ENCODE peak calls at places on chromosome 2, in six cellular contexts. B, Q, L, W, S and C are unnamed samples.

GRCh38 chr2:158733430-158733755 is 61.7 kb upstream of the DAPL1 start:
- DNase-seq in B (no peak), Q (peak; percentile 18), L (no peak), W (no peak), S (no peak), C (no peak)

GRCh38 chr2:72993147-72993546 is 75.8 kb downstream of the EMX1 start:
- DNase-seq in B (peak; percentile 45), Q (peak; percentile 9), L (no peak), W (no peak), S (peak; percentile 52), C (no peak)

GRCh38 chr2:26970928-26971627 is 641 bp downstream of the MAPRE3 start:
- DNase-seq in B (peak; percentile 24), Q (peak; percentile 34), L (no peak), W (no peak), S (peak; percentile 30), C (no peak)

GRCh38 chr2:5700551-5700950 is 8.4 kb downstream of the SOX11 start:
- DNase-seq in B (no peak), Q (no peak), L (no peak), W (no peak), S (no peak), C (no peak)

GRCh38 chr2:28193552-28194383 is 198.9 kb upstream of the FOSL2 start:
- DNase-seq in B (peak; percentile 40), Q (peak; percentile 33), L (no peak), W (no peak), S (no peak), C (no peak)

GRCh38 chr2:207133862-207134519 is 31.8 kb downstream of the KLF7 start:
- DNase-seq in B (peak; percentile 95), Q (peak; percentile 85), L (no peak), W (peak; percentile 77), S (no peak), C (peak; percentile 80)

GRCh38 chr2:20672191-20672951 is 5.4 kb downstream of the GDF7 start:
- DNase-seq in B (no peak), Q (no peak), L (no peak), W (no peak), S (no peak), C (no peak)

GRCh38 chr2:207939342-207940108 is 85.8 kb downstream of the PLEKHM3 start:
- DNase-seq in B (no peak), Q (no peak), L (no peak), W (no peak), S (peak; percentile 41), C (no peak)

GRCh38 chr2:97005353-97005752 is 19.0 kb upstream of the FAM178B start:
- DNase-seq in B (peak; percentile 6), Q (no peak), L (no peak), W (no peak), S (peak; percentile 14), C (no peak)

GRCh38 chr2:241425368-241425767 is 69.3 kb downstream of the FARP2 start:
- DNase-seq in B (no peak), Q (no peak), L (no peak), W (no peak), S (no peak), C (no peak)

GRCh38 chr2:160309585-160309984 is 109.5 kb upstream of the ITGB6 start:
- DNase-seq in B (peak; percentile 75), Q (peak; percentile 57), L (no peak), W (no peak), S (no peak), C (peak; percentile 62)

GRCh38 chr2:173400760-173401159 is 46.1 kb downstream of the CDCA7 start:
- DNase-seq in B (peak; percentile 9), Q (no peak), L (no peak), W (no peak), S (peak; percentile 46), C (no peak)

GRCh38 chr2:140210963-140211362 is 1430.8 kb upstream of the NXPH2 start:
- DNase-seq in B (no peak), Q (no peak), L (no peak), W (no peak), S (no peak), C (no peak)

GRCh38 chr2:236705295-236706114 is 135.9 kb downstream of the ACKR3 start:
- DNase-seq in B (no peak), Q (no peak), L (no peak), W (no peak), S (no peak), C (no peak)

GRCh38 chr2:37417321-37417720 is 72.9 kb downstream of the QPCT start:
- DNase-seq in B (peak; percentile 87), Q (peak; percentile 88), L (no peak), W (no peak), S (no peak), C (peak; percentile 33)

GRCh38 chr2:16303761-16304160 is 361.9 kb downstream of the CYRIA start:
- DNase-seq in B (no peak), Q (no peak), L (no peak), W (no peak), S (no peak), C (no peak)